ENCODE peak calls at places on chromosomes 5 and 9, in four cellular contexts. E, H, S and F are unnamed samples.
A peak's percentile ranks its signal among the peaks of the same experiment; 100 is the strongest.

GRCh38 chr9:122318284-122318683 is 52.5 kb upstream of the PTGS1 start:
- DNase-seq in S (no peak), E (no peak), H (no peak), F (peak; percentile 27)

GRCh38 chr9:127451681-127452480 is 571 bp downstream of the LRSAM1 start:
- DNase-seq in H (no peak), S (peak; percentile 79), E (peak; percentile 66), F (no peak)

GRCh38 chr9:76537150-76537646 is 78.2 kb downstream of the GCNT1 start:
- DNase-seq in E (no peak), H (peak; percentile 49), S (no peak), F (no peak)

GRCh38 chr5:56356876-56357160 is 123.7 kb upstream of the ANKRD55 start:
- DNase-seq in E (no peak), H (no peak), S (no peak), F (no peak)

GRCh38 chr5:177064500-177065277 is 22.0 kb upstream of the FGFR4 start:
- DNase-seq in E (no peak), H (no peak), S (no peak), F (no peak)

GRCh38 chr5:175252234-175252805 is 191.7 kb downstream of the DRD1 start:
- DNase-seq in S (no peak), H (no peak), E (no peak), F (no peak)

GRCh38 chr9:7315116-7315515 is 484.5 kb downstream of the DMAC1 start:
- DNase-seq in S (no peak), E (no peak), H (no peak), F (no peak)

GRCh38 chr5:95102687-95103086 is 182.2 kb downstream of the MCTP1 start:
- DNase-seq in E (no peak), S (no peak), H (no peak), F (no peak)

GRCh38 chr5:171990713-171991015 is 15.8 kb downstream of the FBXW11 start:
- DNase-seq in H (no peak), S (no peak), E (no peak), F (no peak)

GRCh38 chr9:33924978-33925797 is 108.2 kb downstream of the UBE2R2 start:
- DNase-seq in H (peak; percentile 75), E (no peak), S (no peak), F (peak; percentile 41)

GRCh38 chr9:123493627-123494026 is 137.6 kb downstream of the CRB2 start:
- DNase-seq in S (no peak), E (no peak), H (no peak), F (no peak)

GRCh38 chr5:143557061-143557818 is 153.8 kb upstream of the NR3C1 start:
- DNase-seq in S (no peak), E (no peak), H (no peak), F (no peak)

GRCh38 chr5:73129143-73129542 is 8.8 kb downstream of the TMEM171 start:
- DNase-seq in H (no peak), S (no peak), E (no peak), F (no peak)

GRCh38 chr5:178642351-178642909 is 15.6 kb upstream of the CLK4 start:
- DNase-seq in S (no peak), E (no peak), H (no peak), F (peak; percentile 78)

GRCh38 chr9:97307091-97307490 is 368 bp upstream of the CCDC180 start:
- DNase-seq in E (peak; percentile 71), S (no peak), H (peak; percentile 54), F (peak; percentile 49)

GRCh38 chr5:37701868-37702267 is 138.0 kb downstream of the GDNF start:
- DNase-seq in S (no peak), H (no peak), E (no peak), F (no peak)

GRCh38 chr9:4852419-4852818 is 59.7 kb downstream of the RCL1 start:
- DNase-seq in S (no peak), H (no peak), E (no peak), F (no peak)

GRCh38 chr5:53481887-53482716 is 1.7 kb downstream of the FST start:
- DNase-seq in H (peak; percentile 44), E (peak; percentile 91), S (peak; percentile 87), F (peak; percentile 34)

GRCh38 chr5:56169949-56170348 is 63.2 kb downstream of the ANKRD55 start:
- DNase-seq in S (no peak), E (no peak), H (no peak), F (no peak)

GRCh38 chr5:154164182-154164581 is 26.4 kb upstream of the GALNT10 start:
- DNase-seq in E (no peak), S (no peak), H (no peak), F (no peak)

GRCh38 chr5:157994906-157995519 is 136.1 kb upstream of the CLINT1 start:
- DNase-seq in H (peak; percentile 73), E (peak; percentile 69), S (peak; percentile 71), F (peak; percentile 43)

GRCh38 chr9:97367729-97368128 is 44.2 kb upstream of the TDRD7 start:
- DNase-seq in H (no peak), S (no peak), E (no peak), F (no peak)

GRCh38 chr9:73613092-73613701 is 461.5 kb downstream of the ANXA1 start:
- DNase-seq in S (no peak), H (no peak), E (no peak), F (peak; percentile 31)

GRCh38 chr9:134935056-134936020 is 17.6 kb upstream of the FCN1 start:
- DNase-seq in E (peak; percentile 33), S (no peak), H (no peak), F (no peak)

GRCh38 chr9:25205285-25205684 is 473.0 kb downstream of the TUSC1 start:
- DNase-seq in H (no peak), E (no peak), S (no peak), F (no peak)

GRCh38 chr9:100472725-100473261 is at the start of gene TMEFF1:
- DNase-seq in E (no peak), S (no peak), H (no peak), F (no peak)

GRCh38 chr9:109010676-109011655 is 2.3 kb downstream of the CTNNAL1 start:
- DNase-seq in S (no peak), H (no peak), E (no peak), F (peak; percentile 55)